ENCODE peak calls at places on chromosomes 12 and 14, in six cellular contexts. T, Y, J, R, A and M are unnamed samples.

GRCh38 chr14:52366796-52367315 is 52.7 kb downstream of the PTGER2 start:
- DNase-seq in T (no peak), Y (no peak), J (no peak), R (no peak), A (no peak), M (no peak)

GRCh38 chr14:34711169-34711568 is 3.2 kb downstream of the CFL2 start:
- DNase-seq in T (no peak), Y (peak; percentile 78), J (no peak), R (peak; percentile 54), A (no peak), M (no peak)

GRCh38 chr14:96204151-96205058 is at the start of gene BDKRB2:
- DNase-seq in T (no peak), Y (peak; percentile 12), J (peak; percentile 31), R (peak; percentile 85), A (peak; percentile 92), M (no peak)

GRCh38 chr14:51039285-51039684 is 55.6 kb downstream of the TRIM9 start:
- DNase-seq in T (no peak), Y (peak; percentile 6), J (no peak), R (no peak), A (no peak), M (no peak)

GRCh38 chr12:39230086-39230485 is 212.8 kb downstream of the KIF21A start:
- DNase-seq in T (no peak), Y (peak; percentile 3), J (no peak), R (peak; percentile 44), A (no peak), M (no peak)

GRCh38 chr12:53552346-53553327 is 45.4 kb upstream of the NPFF start:
- DNase-seq in T (no peak), Y (no peak), J (no peak), R (no peak), A (no peak), M (no peak)

GRCh38 chr12:46370792-46371717 is 1.5 kb downstream of the SLC38A2 start:
- DNase-seq in T (peak; percentile 91), Y (peak; percentile 92), J (peak; percentile 85), R (peak; percentile 84), A (peak; percentile 94), M (peak; percentile 92)

GRCh38 chr12:13435535-13435934 is 239.0 kb downstream of the EMP1 start:
- DNase-seq in T (no peak), Y (no peak), J (no peak), R (no peak), A (no peak), M (no peak)

GRCh38 chr14:104438166-104438887 is 141.2 kb upstream of the C14orf180 start:
- DNase-seq in T (no peak), Y (no peak), J (no peak), R (no peak), A (peak; percentile 56), M (no peak)

GRCh38 chr14:103520657-103521437 is 1.8 kb downstream of the CKB start:
- DNase-seq in T (peak; percentile 47), Y (peak; percentile 69), J (no peak), R (peak; percentile 46), A (peak; percentile 93), M (peak; percentile 71)

GRCh38 chr14:61894452-61895077 is 132.3 kb downstream of the SNAPC1 start:
- DNase-seq in T (no peak), Y (peak; percentile 78), J (peak; percentile 26), R (peak; percentile 56), A (no peak), M (peak; percentile 53)

GRCh38 chr14:46063872-46064271 is 587.7 kb downstream of the RPL10L start:
- DNase-seq in T (no peak), Y (no peak), J (no peak), R (no peak), A (no peak), M (no peak)

GRCh38 chr12:18955594-18955993 is 173.9 kb upstream of the PLEKHA5 start:
- DNase-seq in T (no peak), Y (no peak), J (no peak), R (peak; percentile 3), A (no peak), M (no peak)

GRCh38 chr14:106044949-106045596 is 518.7 kb downstream of the TMEM121 start:
- DNase-seq in T (peak; percentile 61), Y (peak; percentile 87), J (no peak), R (no peak), A (no peak), M (peak; percentile 85)